ENCODE peak calls at places on chromosome 7, in six cellular contexts. N, M, L, K, S and X are unnamed samples.
A peak's percentile ranks its signal among the peaks of the same experiment; 100 is the strongest.

GRCh38 chr7:139078399-139078798 is 31.1 kb downstream of the ZC3HAV1 start:
- DNase-seq in M (no peak), N (no peak), S (no peak), K (no peak), L (no peak), X (no peak)

GRCh38 chr7:142488842-142489241 is 231.0 kb upstream of the PRSS58 start:
- DNase-seq in S (no peak), N (no peak), K (no peak), M (no peak), L (no peak), X (no peak)

GRCh38 chr7:3371601-3372000 is 70.5 kb downstream of the SDK1 start:
- DNase-seq in L (no peak), M (no peak), K (no peak), N (no peak), S (no peak), X (no peak)

GRCh38 chr7:69871213-69871885 is 273.1 kb downstream of the AUTS2 start:
- DNase-seq in N (no peak), M (no peak), S (no peak), K (no peak), L (no peak), X (no peak)

GRCh38 chr7:54355842-54356241 is 186.3 kb upstream of the VSTM2A start:
- DNase-seq in M (no peak), K (no peak), S (no peak), L (no peak), N (no peak), X (no peak)

GRCh38 chr7:73974101-73974947 is 53.6 kb upstream of the ELN start:
- DNase-seq in K (no peak), L (no peak), M (no peak), N (peak; percentile 53), S (no peak), X (peak; percentile 56)

GRCh38 chr7:70937424-70937823 is 194.5 kb upstream of the GALNT17 start:
- DNase-seq in K (no peak), N (no peak), S (no peak), L (no peak), M (no peak), X (no peak)

GRCh38 chr7:1678571-1679325 is 8.7 kb downstream of the ELFN1 start:
- DNase-seq in K (no peak), N (no peak), M (no peak), S (no peak), L (no peak), X (peak; percentile 17)

GRCh38 chr7:137142376-137142775 is 201.2 kb downstream of the PTN start:
- DNase-seq in L (no peak), K (no peak), S (no peak), M (no peak), N (no peak), X (no peak)

GRCh38 chr7:4257390-4258111 is 424.5 kb upstream of the FOXK1 start:
- DNase-seq in N (no peak), S (no peak), L (no peak), M (no peak), K (no peak), X (no peak)

GRCh38 chr7:21543528-21544302 is 876 bp downstream of the DNAH11 start:
- DNase-seq in M (no peak), K (no peak), N (peak; percentile 65), S (no peak), L (no peak), X (no peak)

GRCh38 chr7:44518761-44519160 is 22.4 kb downstream of the NPC1L1 start:
- DNase-seq in M (no peak), K (no peak), L (no peak), S (no peak), N (no peak), X (no peak)

GRCh38 chr7:7119668-7120208 is 62.6 kb upstream of the C1GALT1 start:
- DNase-seq in M (no peak), K (no peak), S (no peak), N (no peak), L (no peak), X (no peak)

GRCh38 chr7:41130596-41131236 is 572.2 kb downstream of the INHBA start:
- DNase-seq in K (no peak), S (no peak), L (no peak), N (no peak), M (no peak), X (no peak)

GRCh38 chr7:128045766-128046165 is 14.5 kb upstream of the LRRC4 start:
- DNase-seq in S (no peak), M (no peak), K (no peak), L (no peak), N (no peak), X (no peak)

GRCh38 chr7:75624134-75624832 is 114.5 kb downstream of the HIP1 start:
- DNase-seq in L (no peak), N (peak; percentile 86), K (no peak), S (no peak), M (no peak), X (no peak)

GRCh38 chr7:20785211-20786048 is 1.3 kb downstream of the SP8 start:
- DNase-seq in K (no peak), M (no peak), S (no peak), N (no peak), L (no peak), X (no peak)

GRCh38 chr7:98418636-98419315 is 17.9 kb upstream of the BAIAP2L1 start:
- DNase-seq in S (no peak), K (no peak), N (no peak), L (peak; percentile 62), M (no peak), X (no peak)

GRCh38 chr7:154978045-154978444 is 24.9 kb downstream of the PAXIP1 start:
- DNase-seq in S (no peak), K (no peak), N (no peak), L (no peak), M (no peak), X (no peak)

GRCh38 chr7:29853775-29854174 is 47.5 kb downstream of the WIPF3 start:
- DNase-seq in N (no peak), S (no peak), M (no peak), L (no peak), K (no peak), X (no peak)

GRCh38 chr7:20407585-20408466 is 77.1 kb downstream of the ITGB8 start:
- DNase-seq in K (no peak), L (no peak), M (no peak), S (no peak), N (peak; percentile 72), X (no peak)